ENCODE peak calls at places on chromosomes 3 and 15, in six cellular contexts. U is NCI-H1105 treated with DMSO at 0.1 percent for 48 hours; H is naive thymus-derived CD4-positive, alpha-beta T cell; M is neural crest cell; E is mammary epithelial cell; G is GM12891. Z is an unnamed sample.

GRCh38 chr3:110734524-110734923 is 337.1 kb upstream of the NECTIN3 start:
- DNase-seq in M (no peak), G (no peak), E (no peak), U (no peak), H (no peak), Z (no peak)

GRCh38 chr15:101600024-101600423 is 52.2 kb downstream of the TM2D3 start:
- DNase-seq in G (no peak), E (no peak), H (no peak), U (no peak), M (no peak), Z (no peak)

GRCh38 chr15:67176195-67176971 is 78.1 kb downstream of the AAGAB start:
- DNase-seq in M (no peak), G (no peak), E (no peak), U (peak), H (no peak), Z (no peak)

GRCh38 chr3:159807137-159808028 is 181.3 kb upstream of the IL12A start:
- DNase-seq in M (no peak), G (no peak), H (no peak), U (peak), E (peak), Z (no peak)

GRCh38 chr15:76636059-76636458 is 269.1 kb downstream of the SCAPER start:
- DNase-seq in M (no peak), E (no peak), G (no peak), U (no peak), H (no peak), Z (no peak)

GRCh38 chr15:57357796-57358195 is 18.5 kb upstream of the CGNL1 start:
- DNase-seq in G (no peak), E (no peak), H (no peak), M (no peak), U (no peak), Z (no peak)

GRCh38 chr15:52567886-52568568 is 803 bp downstream of the ARPP19 start:
- DNase-seq in G (no peak), E (peak), H (no peak), M (no peak), U (no peak), Z (peak)

GRCh38 chr15:66724732-66725467 is 22.9 kb downstream of the SMAD6 start:
- DNase-seq in E (no peak), G (no peak), H (no peak), M (no peak), U (no peak), Z (no peak)

GRCh38 chr3:186932281-186933181 is 2.2 kb downstream of the ST6GAL1 start:
- DNase-seq in U (peak), H (no peak), G (no peak), M (no peak), E (peak), Z (no peak)

GRCh38 chr15:98530570-98530969 is 117.8 kb upstream of the IGF1R start:
- DNase-seq in U (no peak), E (no peak), H (no peak), G (no peak), M (no peak), Z (no peak)

GRCh38 chr3:194572944-194573491 is 60.2 kb downstream of the TMEM44 start:
- DNase-seq in M (no peak), G (no peak), E (peak), H (no peak), U (no peak), Z (no peak)

GRCh38 chr3:47024932-47025331 is 45.5 kb downstream of the NBEAL2 start:
- DNase-seq in E (peak), M (no peak), H (no peak), U (no peak), G (no peak), Z (no peak)

GRCh38 chr3:179768080-179768479 is 115.2 kb downstream of the USP13 start:
- DNase-seq in H (no peak), U (peak), E (peak), M (peak), G (no peak), Z (peak)

GRCh38 chr3:130316164-130316563 is 29.3 kb upstream of the COL6A5 start:
- DNase-seq in G (no peak), H (no peak), E (no peak), U (no peak), M (no peak), Z (no peak)

GRCh38 chr15:71237456-71238188 is 122.4 kb downstream of the THSD4 start:
- DNase-seq in G (no peak), H (no peak), U (peak), M (no peak), E (peak), Z (no peak)

GRCh38 chr3:40267940-40268707 is 41.4 kb upstream of the EIF1B start:
- DNase-seq in H (no peak), E (no peak), G (no peak), M (no peak), U (peak), Z (no peak)

GRCh38 chr3:30643763-30644462 is 37.5 kb downstream of the TGFBR2 start:
- DNase-seq in E (no peak), G (no peak), U (no peak), M (no peak), H (no peak), Z (no peak)

Z was measured in ecto neural progenitor cell.